ENCODE peak calls at places on chromosomes 2 and 18, in five cellular contexts. One of them, this sample, is unnamed.

GRCh38 chr18:48831113-48831759 is 119.5 kb downstream of the SMAD7 start:
- DNase-seq in neuronal stem cell: no peak
- DNase-seq in breast epithelium: no peak
- DNase-seq in right cardiac atrium: peak
- DNase-seq in neural progenitor cell: no peak
- DNase-seq in this sample: no peak

GRCh38 chr18:78603584-78603983 is 376.0 kb upstream of the SALL3 start:
- DNase-seq in breast epithelium: no peak
- DNase-seq in neural progenitor cell: no peak
- DNase-seq in neuronal stem cell: no peak
- DNase-seq in right cardiac atrium: no peak
- DNase-seq in this sample: no peak

GRCh38 chr18:76874643-76875389 is 52.5 kb downstream of the ZNF236 start:
- DNase-seq in right cardiac atrium: no peak
- DNase-seq in neural progenitor cell: peak
- DNase-seq in breast epithelium: no peak
- DNase-seq in neuronal stem cell: no peak
- DNase-seq in this sample: no peak

GRCh38 chr2:170361359-170361936 is 183.5 kb downstream of the MYO3B start:
- DNase-seq in neural progenitor cell: peak
- DNase-seq in right cardiac atrium: peak
- DNase-seq in neuronal stem cell: no peak
- DNase-seq in breast epithelium: no peak
- DNase-seq in this sample: peak

GRCh38 chr18:50849448-50849847 is 29.5 kb upstream of the ME2 start:
- DNase-seq in breast epithelium: no peak
- DNase-seq in neural progenitor cell: no peak
- DNase-seq in right cardiac atrium: no peak
- DNase-seq in neuronal stem cell: no peak
- DNase-seq in this sample: no peak

GRCh38 chr18:46269275-46269674 is 165.1 kb downstream of the HAUS1 start:
- DNase-seq in neural progenitor cell: no peak
- DNase-seq in breast epithelium: no peak
- DNase-seq in right cardiac atrium: no peak
- DNase-seq in neuronal stem cell: no peak
- DNase-seq in this sample: no peak

GRCh38 chr2:42010743-42011298 is 37.0 kb upstream of the PKDCC start:
- DNase-seq in neuronal stem cell: no peak
- DNase-seq in right cardiac atrium: no peak
- DNase-seq in neural progenitor cell: no peak
- DNase-seq in breast epithelium: no peak
- DNase-seq in this sample: no peak

GRCh38 chr18:44896817-44897216 is 216.1 kb downstream of the SETBP1 start:
- DNase-seq in right cardiac atrium: no peak
- DNase-seq in neuronal stem cell: no peak
- DNase-seq in neural progenitor cell: no peak
- DNase-seq in breast epithelium: no peak
- DNase-seq in this sample: no peak

GRCh38 chr18:42860011-42860410 is 255.5 kb downstream of the RIT2 start:
- DNase-seq in neural progenitor cell: no peak
- DNase-seq in right cardiac atrium: no peak
- DNase-seq in breast epithelium: no peak
- DNase-seq in neuronal stem cell: no peak
- DNase-seq in this sample: no peak

GRCh38 chr18:77762632-77763031 is 513.0 kb downstream of the GALR1 start:
- DNase-seq in breast epithelium: no peak
- DNase-seq in neural progenitor cell: peak
- DNase-seq in neuronal stem cell: no peak
- DNase-seq in right cardiac atrium: no peak
- DNase-seq in this sample: no peak

GRCh38 chr2:55010149-55010591 is 40.1 kb downstream of the RTN4 start:
- DNase-seq in neuronal stem cell: no peak
- DNase-seq in breast epithelium: peak
- DNase-seq in right cardiac atrium: no peak
- DNase-seq in neural progenitor cell: peak
- DNase-seq in this sample: no peak
- H3K4me3 ChIP-seq in neuronal stem cell: no peak
- H3K4me3 ChIP-seq in breast epithelium: peak
- H3K4me3 ChIP-seq in right cardiac atrium: peak
- H3K4me3 ChIP-seq in neural progenitor cell: no peak
- H3K4me3 ChIP-seq in this sample: no peak

DNA sequence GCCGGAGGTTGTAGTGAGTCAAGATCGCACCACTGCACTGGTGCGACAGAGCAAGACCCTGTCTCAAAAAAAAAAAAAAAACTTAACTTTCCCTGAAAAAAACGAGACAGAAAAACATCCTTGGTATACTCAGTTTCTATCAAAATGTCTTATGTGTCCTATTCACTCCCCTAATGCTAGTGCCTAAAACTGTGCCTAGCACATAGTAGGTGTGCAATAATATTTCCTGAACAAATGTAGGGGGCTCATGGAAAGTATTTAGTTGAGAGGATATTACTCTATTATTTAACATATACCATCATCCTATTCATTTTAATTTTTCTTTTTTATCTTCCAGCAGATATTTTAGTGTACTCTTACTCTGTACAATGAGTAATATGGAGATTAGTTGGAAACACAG is 103.7 kb upstream of the CYP20A1 start:
- DNase-seq in neural progenitor cell: no peak
- DNase-seq in breast epithelium: no peak
- DNase-seq in neuronal stem cell: no peak
- DNase-seq in right cardiac atrium: no peak
- DNase-seq in this sample: no peak
- H3K4me3 ChIP-seq in neural progenitor cell: no peak
- H3K4me3 ChIP-seq in breast epithelium: no peak
- H3K4me3 ChIP-seq in neuronal stem cell: no peak
- H3K4me3 ChIP-seq in right cardiac atrium: no peak
- H3K4me3 ChIP-seq in this sample: no peak

GRCh38 chr2:44464437-44464836 is 102.7 kb downstream of the CAMKMT start:
- DNase-seq in neural progenitor cell: no peak
- DNase-seq in breast epithelium: no peak
- DNase-seq in right cardiac atrium: no peak
- DNase-seq in neuronal stem cell: no peak
- DNase-seq in this sample: no peak
- H3K4me3 ChIP-seq in neural progenitor cell: no peak
- H3K4me3 ChIP-seq in breast epithelium: no peak
- H3K4me3 ChIP-seq in right cardiac atrium: no peak
- H3K4me3 ChIP-seq in neuronal stem cell: no peak
- H3K4me3 ChIP-seq in this sample: no peak

DNA sequence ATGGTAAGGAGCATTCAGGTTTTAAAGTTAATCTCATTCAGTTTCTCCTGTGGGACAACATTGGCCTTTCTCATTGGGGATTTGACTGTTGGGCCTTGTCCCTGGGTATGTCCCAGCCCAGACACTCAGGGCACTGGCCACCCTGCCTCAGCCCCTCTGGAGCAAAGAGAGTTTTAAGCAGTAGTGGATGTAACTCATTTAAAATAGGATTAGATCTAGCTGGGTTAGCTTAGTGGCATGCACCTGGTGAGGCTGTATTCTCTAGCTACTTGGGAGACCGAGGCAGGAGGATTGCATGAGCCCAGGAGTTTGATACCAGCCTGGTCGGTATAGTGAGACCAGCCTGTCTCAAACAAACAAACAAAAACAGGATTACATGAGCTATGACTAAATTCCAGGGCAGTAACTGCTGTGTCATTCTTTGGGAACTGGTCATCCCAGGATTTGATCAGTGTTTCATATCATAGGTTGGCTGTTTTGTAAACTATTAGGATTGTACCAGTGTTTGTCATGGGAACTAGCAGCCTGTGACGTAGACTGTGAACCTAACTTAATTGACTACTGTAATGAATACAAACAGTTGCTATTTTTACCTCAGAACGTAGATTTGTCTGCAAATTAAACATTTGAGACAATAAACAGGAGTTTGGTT is 12.5 kb downstream of the INPP4A start:
- DNase-seq in neural progenitor cell: no peak
- DNase-seq in breast epithelium: no peak
- DNase-seq in right cardiac atrium: no peak
- DNase-seq in neuronal stem cell: no peak
- DNase-seq in this sample: no peak
- H3K4me3 ChIP-seq in neural progenitor cell: no peak
- H3K4me3 ChIP-seq in breast epithelium: no peak
- H3K4me3 ChIP-seq in right cardiac atrium: no peak
- H3K4me3 ChIP-seq in neuronal stem cell: no peak
- H3K4me3 ChIP-seq in this sample: no peak

GRCh38 chr2:20618886-20619521 is 31.9 kb downstream of the HS1BP3 start:
- DNase-seq in breast epithelium: no peak
- DNase-seq in neural progenitor cell: no peak
- DNase-seq in neuronal stem cell: no peak
- DNase-seq in right cardiac atrium: no peak
- DNase-seq in this sample: no peak
- H3K4me3 ChIP-seq in breast epithelium: no peak
- H3K4me3 ChIP-seq in neural progenitor cell: no peak
- H3K4me3 ChIP-seq in neuronal stem cell: no peak
- H3K4me3 ChIP-seq in right cardiac atrium: no peak
- H3K4me3 ChIP-seq in this sample: no peak

GRCh38 chr2:127670957-127671290 is 4.4 kb downstream of the LIMS2 start:
- DNase-seq in neuronal stem cell: no peak
- DNase-seq in neural progenitor cell: no peak
- DNase-seq in right cardiac atrium: no peak
- DNase-seq in breast epithelium: no peak
- DNase-seq in this sample: no peak

GRCh38 chr2:127670055-127670956 is 5.0 kb downstream of the LIMS2 start:
- DNase-seq in right cardiac atrium: no peak
- DNase-seq in breast epithelium: no peak
- DNase-seq in neural progenitor cell: no peak
- DNase-seq in neuronal stem cell: no peak
- DNase-seq in this sample: no peak

GRCh38 chr2:127672341-127673303 is 2.7 kb downstream of the LIMS2 start:
- DNase-seq in neural progenitor cell: no peak
- DNase-seq in neuronal stem cell: no peak
- DNase-seq in breast epithelium: no peak
- DNase-seq in right cardiac atrium: no peak
- DNase-seq in this sample: no peak

GRCh38 chr2:127673304-127674069 is 1.8 kb downstream of the LIMS2 start:
- DNase-seq in breast epithelium: no peak
- DNase-seq in neuronal stem cell: no peak
- DNase-seq in right cardiac atrium: no peak
- DNase-seq in neural progenitor cell: no peak
- DNase-seq in this sample: no peak

GRCh38 chr2:127671557-127672302 is 3.6 kb downstream of the LIMS2 start:
- DNase-seq in neural progenitor cell: no peak
- DNase-seq in right cardiac atrium: no peak
- DNase-seq in breast epithelium: no peak
- DNase-seq in neuronal stem cell: no peak
- DNase-seq in this sample: no peak
- H3K4me3 ChIP-seq in neural progenitor cell: no peak
- H3K4me3 ChIP-seq in right cardiac atrium: no peak
- H3K4me3 ChIP-seq in breast epithelium: peak
- H3K4me3 ChIP-seq in neuronal stem cell: no peak
- H3K4me3 ChIP-seq in this sample: no peak

DNA sequence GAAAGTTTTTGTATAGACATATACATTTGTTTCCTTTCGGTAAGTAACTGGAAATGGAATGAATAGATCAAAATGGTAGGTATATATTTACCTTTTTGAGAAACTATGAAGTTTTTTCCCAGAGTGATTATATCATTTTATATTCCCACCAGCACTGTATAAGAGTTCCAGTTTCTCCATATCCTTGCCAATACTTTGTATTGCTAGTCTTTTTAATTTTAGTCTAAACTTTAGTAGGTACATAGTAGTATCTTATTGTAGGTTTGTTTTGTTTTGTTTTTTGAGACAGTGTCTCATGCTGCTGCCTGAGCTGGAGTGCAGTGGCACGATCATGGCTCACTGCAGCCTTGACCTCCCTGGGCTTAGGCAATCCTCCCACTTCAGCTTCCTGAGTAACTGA is 56.6 kb downstream of the AGPS start:
- DNase-seq in breast epithelium: no peak
- DNase-seq in neural progenitor cell: no peak
- DNase-seq in neuronal stem cell: no peak
- DNase-seq in right cardiac atrium: no peak
- DNase-seq in this sample: no peak
- H3K4me3 ChIP-seq in breast epithelium: no peak
- H3K4me3 ChIP-seq in neural progenitor cell: no peak
- H3K4me3 ChIP-seq in neuronal stem cell: no peak
- H3K4me3 ChIP-seq in right cardiac atrium: no peak
- H3K4me3 ChIP-seq in this sample: no peak